ENCODE peak calls at places on chromosomes 2 and 18, in six cellular contexts. X, V, D, P, I and E are unnamed samples.

GRCh38 chr2:172861632-172862031 is 126.0 kb downstream of the RAPGEF4 start:
- DNase-seq in P (no peak), I (no peak), V (no peak), X (peak), D (no peak), E (no peak)

GRCh38 chr2:19124135-19124534 is 234.3 kb downstream of the OSR1 start:
- DNase-seq in I (no peak), X (no peak), D (no peak), P (no peak), V (no peak), E (no peak)

GRCh38 chr2:177245010-177245422 is 19.5 kb downstream of the NFE2L2 start:
- DNase-seq in D (no peak), I (no peak), P (no peak), V (no peak), X (no peak), E (no peak)

GRCh38 chr2:195488567-195488966 is 168.5 kb upstream of the SLC39A10 start:
- DNase-seq in X (no peak), P (no peak), I (no peak), V (no peak), D (no peak), E (no peak)

GRCh38 chr18:500556-501405 is at the start of gene COLEC12:
- DNase-seq in I (no peak), V (no peak), D (peak), P (peak), X (no peak), E (no peak)

GRCh38 chr18:56393870-56394269 is 244.5 kb downstream of the TXNL1 start:
- DNase-seq in X (no peak), V (no peak), P (no peak), D (no peak), I (no peak), E (no peak)

GRCh38 chr2:200156140-200156858 is 150.2 kb upstream of the SPATS2L start:
- DNase-seq in P (no peak), D (no peak), V (peak), X (peak), I (no peak), E (no peak)

GRCh38 chr2:191635333-191636234 is 42.4 kb upstream of the NABP1 start:
- DNase-seq in I (no peak), X (no peak), D (no peak), P (no peak), V (no peak), E (no peak)

GRCh38 chr2:196331816-196332215 is 160.4 kb upstream of the STK17B start:
- DNase-seq in V (no peak), D (no peak), I (no peak), P (no peak), X (no peak), E (no peak)

GRCh38 chr2:23411752-23412431 is 26.9 kb downstream of the KLHL29 start:
- DNase-seq in I (no peak), D (no peak), X (no peak), V (no peak), P (no peak), E (no peak)

GRCh38 chr2:1800306-1800705 is 56.0 kb upstream of the PXDN start:
- DNase-seq in X (no peak), P (no peak), D (no peak), I (no peak), V (no peak), E (no peak)

GRCh38 chr18:12257996-12258718 is 4.0 kb downstream of the CIDEA start:
- DNase-seq in P (no peak), X (no peak), I (no peak), V (no peak), D (no peak), E (no peak)

GRCh38 chr2:127422631-127423475 is 4.6 kb downstream of the PROC start:
- DNase-seq in P (peak), V (no peak), D (peak), I (no peak), X (no peak), E (no peak)

GRCh38 chr2:158795110-158795924 is at the start of gene DAPL1:
- DNase-seq in P (peak), I (no peak), V (no peak), X (peak), D (peak), E (no peak)

GRCh38 chr2:224927671-224928173 is 114.5 kb downstream of the DOCK10 start:
- DNase-seq in D (peak), V (no peak), I (no peak), P (no peak), X (no peak), E (no peak)

GRCh38 chr2:133266926-133267590 is 301.2 kb downstream of the NCKAP5 start:
- DNase-seq in D (no peak), V (no peak), I (no peak), P (peak), X (no peak), E (no peak)

GRCh38 chr2:172460780-172461201 is 33.4 kb downstream of the ITGA6 start:
- DNase-seq in D (no peak), I (no peak), V (no peak), P (no peak), X (no peak), E (no peak)

GRCh38 chr2:170648037-170648436 is 67.1 kb upstream of the SP5 start:
- DNase-seq in V (no peak), D (no peak), P (no peak), I (no peak), X (no peak), E (no peak)

GRCh38 chr18:62763101-62763521 is 47.8 kb downstream of the PHLPP1 start:
- DNase-seq in P (no peak), V (no peak), D (no peak), X (no peak), I (no peak), E (no peak)

GRCh38 chr2:102422910-102423309 is at the start of gene IL18RAP:
- DNase-seq in P (no peak), X (peak), D (no peak), V (no peak), I (no peak), E (no peak)

GRCh38 chr2:144453039-144453336 is 66.9 kb downstream of the ZEB2 start:
- DNase-seq in P (no peak), V (no peak), X (no peak), D (no peak), I (no peak), E (no peak)

GRCh38 chr2:158189526-158189925 is 87.8 kb downstream of the UPP2 start:
- DNase-seq in V (no peak), X (no peak), P (no peak), I (no peak), D (no peak), E (no peak)

GRCh38 chr2:66481100-66481549 is 46.2 kb downstream of the MEIS1 start:
- DNase-seq in I (no peak), D (no peak), X (no peak), P (peak), V (peak), E (no peak)

GRCh38 chr2:194697439-194697838 is 959.6 kb upstream of the SLC39A10 start:
- DNase-seq in D (no peak), P (no peak), I (no peak), V (no peak), X (no peak), E (no peak)

GRCh38 chr2:30266051-30266621 is 34.8 kb downstream of the LBH start:
- DNase-seq in P (no peak), D (peak), X (no peak), V (peak), I (peak), E (no peak)

GRCh38 chr2:47031909-47032668 is 116.5 kb upstream of the MCFD2 start:
- DNase-seq in I (no peak), D (no peak), X (no peak), V (no peak), P (no peak), E (no peak)

GRCh38 chr2:204362603-204363002 is 182.7 kb upstream of the PARD3B start:
- DNase-seq in V (no peak), I (no peak), P (no peak), D (no peak), X (no peak), E (no peak)

GRCh38 chr2:240237609-240238151 is 97.2 kb upstream of the OTOS start:
- DNase-seq in I (no peak), V (peak), P (no peak), D (no peak), X (no peak), E (peak)

GRCh38 chr2:15643791-15644588 is 52.3 kb downstream of the DDX1 start:
- DNase-seq in D (no peak), V (no peak), X (no peak), P (no peak), I (no peak), E (no peak)

GRCh38 chr2:221780281-221780688 is 208.2 kb upstream of the EPHA4 start:
- DNase-seq in X (no peak), I (no peak), V (no peak), D (no peak), P (peak), E (no peak)

GRCh38 chr2:11697103-11697871 is 27.3 kb upstream of the NTSR2 start:
- DNase-seq in P (peak), I (no peak), X (no peak), D (no peak), V (peak), E (no peak)

GRCh38 chr2:67159929-67160328 is 237.2 kb upstream of the ETAA1 start:
- DNase-seq in X (no peak), V (no peak), D (no peak), P (no peak), I (no peak), E (no peak)

GRCh38 chr2:20448246-20449046 is 1.6 kb downstream of the RHOB start:
- DNase-seq in V (no peak), D (no peak), X (no peak), I (no peak), P (peak), E (peak)

GRCh38 chr2:150376627-150377335 is 110.7 kb downstream of the RND3 start:
- DNase-seq in V (no peak), X (no peak), D (no peak), P (peak), I (no peak), E (no peak)

GRCh38 chr2:222964632-222965031 is 87.4 kb upstream of the KCNE4 start:
- DNase-seq in X (peak), D (no peak), V (no peak), I (no peak), P (no peak), E (no peak)

GRCh38 chr2:19982268-19982667 is 7.6 kb downstream of the WDR35 start:
- DNase-seq in D (no peak), V (no peak), X (no peak), I (no peak), P (no peak), E (no peak)

GRCh38 chr2:179285060-179285459 is 20.4 kb upstream of the SESTD1 start:
- DNase-seq in V (no peak), P (no peak), D (no peak), X (no peak), I (no peak), E (no peak)

GRCh38 chr2:7060156-7060555 is 142.9 kb downstream of the RNF144A start:
- DNase-seq in P (no peak), D (no peak), V (no peak), I (no peak), X (no peak), E (no peak)

GRCh38 chr18:57446322-57446721 is 11.1 kb downstream of the ONECUT2 start:
- DNase-seq in D (no peak), P (peak), X (peak), I (peak), V (no peak), E (no peak)

GRCh38 chr18:46445914-46446313 is 211.1 kb downstream of the LOXHD1 start:
- DNase-seq in X (no peak), V (no peak), I (no peak), P (no peak), D (no peak), E (no peak)

GRCh38 chr2:10498525-10499274 is 50.6 kb upstream of the ODC1 start:
- DNase-seq in V (peak), X (no peak), P (no peak), D (no peak), I (no peak), E (no peak)
- H3K27ac ChIP-seq in V (no peak), X (no peak), P (no peak), D (no peak), I (no peak), E (no peak)

GRCh38 chr2:159961005-159961404 is 101.4 kb downstream of the PLA2R1 start:
- DNase-seq in V (no peak), I (no peak), X (no peak), P (no peak), D (no peak), E (no peak)
- H3K27ac ChIP-seq in V (peak), I (no peak), X (no peak), P (no peak), D (no peak), E (no peak)

GRCh38 chr2:78541088-78541450 is 484.4 kb upstream of the REG3G start:
- DNase-seq in X (no peak), P (no peak), V (no peak), I (no peak), D (no peak), E (no peak)
- H3K27ac ChIP-seq in X (no peak), P (no peak), V (no peak), I (no peak), D (no peak), E (no peak)

GRCh38 chr2:238389985-238390682 is 36.6 kb upstream of the ASB1 start:
- DNase-seq in I (no peak), P (no peak), D (no peak), X (no peak), V (no peak), E (no peak)
- H3K27ac ChIP-seq in I (no peak), P (no peak), D (no peak), X (peak), V (peak), E (no peak)

GRCh38 chr18:48781990-48782368 is 168.8 kb downstream of the SMAD7 start:
- DNase-seq in I (no peak), V (no peak), X (no peak), D (no peak), P (no peak), E (no peak)
- H3K27ac ChIP-seq in I (no peak), V (peak), X (peak), D (peak), P (no peak), E (peak)

DNA sequence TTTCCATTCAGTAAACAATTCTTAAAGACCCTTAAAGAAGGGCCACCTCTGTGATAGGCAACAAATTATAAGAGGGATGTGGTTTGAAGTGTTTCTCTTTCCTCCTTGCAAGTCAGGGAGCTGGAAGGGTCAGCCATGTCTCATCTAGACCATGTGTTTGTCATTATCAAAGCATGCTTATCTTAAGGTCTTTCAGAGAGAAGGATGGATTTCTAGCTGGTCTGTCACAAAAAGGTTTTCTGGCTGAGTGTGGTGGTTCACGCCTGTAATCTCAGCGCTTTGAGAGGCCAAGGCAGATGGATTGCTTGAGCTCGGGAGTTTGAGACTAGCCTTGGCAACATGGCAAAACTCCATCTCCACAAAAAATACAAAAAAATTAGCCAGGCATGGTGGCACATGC is 59.2 kb upstream of the PEX13 start:
- DNase-seq in X (no peak), V (no peak), D (no peak), I (no peak), P (no peak), E (no peak)
- H3K27ac ChIP-seq in X (no peak), V (no peak), D (peak), I (no peak), P (no peak), E (peak)